ENCODE peak calls at places on chromosome 22, in seven cellular contexts. C is NCI-H82; U is upper lobe of right lung; X is adipocyte; Q is RWPE1; E is iPS-NIHi11; L is T-helper 2 cell treated with Interferon-gamma antibody and Interleukin-4, amounts not matched to agents 5 μg/mL and 100 μg/mL, for 36 hours. O is an unnamed sample.

GRCh38 chr22:33850227-33850626 is 70.0 kb downstream of the LARGE1 start:
- DNase-seq in C (peak), U (no peak), X (no peak), Q (no peak), E (no peak), L (no peak), O (no peak)

GRCh38 chr22:33743756-33744155 is 176.5 kb downstream of the LARGE1 start:
- DNase-seq in C (no peak), U (no peak), X (no peak), Q (no peak), E (no peak), L (no peak), O (no peak)

GRCh38 chr22:22128440-22128839 is 116.1 kb upstream of the VPREB1 start:
- DNase-seq in C (no peak), U (no peak), X (no peak), Q (no peak), E (no peak), L (no peak), O (no peak)

GRCh38 chr22:43827926-43828710 is 16.0 kb upstream of the EFCAB6 start:
- DNase-seq in C (no peak), U (no peak), X (no peak), Q (no peak), E (no peak), L (no peak), O (peak)

GRCh38 chr22:45907378-45907777 is 69.6 kb downstream of the WNT7B start:
- DNase-seq in C (no peak), U (no peak), X (no peak), Q (no peak), E (no peak), L (no peak), O (no peak)

GRCh38 chr22:32083000-32083399 is 39.9 kb downstream of the SLC5A1 start:
- DNase-seq in C (no peak), U (no peak), X (no peak), Q (no peak), E (no peak), L (no peak), O (no peak)

GRCh38 chr22:41943661-41944209 is 3.2 kb downstream of the CENPM start:
- DNase-seq in C (no peak), U (no peak), X (no peak), Q (no peak), E (no peak), L (no peak), O (no peak)

GRCh38 chr22:32202539-32203180 is 2.2 kb downstream of the RFPL2 start:
- DNase-seq in C (peak), U (peak), X (peak), Q (peak), E (peak), L (no peak), O (peak)

GRCh38 chr22:38238519-38239051 is 34.2 kb downstream of the TMEM184B start:
- DNase-seq in C (no peak), U (no peak), X (peak), Q (no peak), E (no peak), L (no peak), O (no peak)

GRCh38 chr22:44748524-44748923 is 3.9 kb upstream of the ARHGAP8 start:
- DNase-seq in C (no peak), U (no peak), X (no peak), Q (no peak), E (no peak), L (no peak), O (peak)

GRCh38 chr22:21657361-21658118 is 8.3 kb upstream of the PPIL2 start:
- DNase-seq in C (peak), U (peak), X (peak), Q (peak), E (peak), L (peak), O (peak)

O was measured in endodermal cell.